ENCODE peak calls at places on chromosomes 2 and 18, in eight cellular contexts. One of them, this sample, is unnamed.
A peak's percentile ranks its signal among the peaks of the same experiment; 100 is the strongest.

GRCh38 chr2:152447897-152448296 is 112.9 kb downstream of the FMNL2 start:
- DNase-seq in germinal center: no peak
- DNase-seq in frontal cortex: no peak
- DNase-seq in HTR-8/SVneo: no peak
- DNase-seq in KBM-7: no peak
- DNase-seq in SHP77 treated with DMSO at 0.1 percent for 48 hours: no peak
- DNase-seq in NCI-H1930: no peak
- DNase-seq in activated effector memory CD4-positive, alpha-beta T cell treated with anti-CD3 and anti-CD28 coated beads, Interleukin-2, amount 50 U/mL, for 16 hours: no peak
- DNase-seq in this sample: no peak

GRCh38 chr2:224379210-224379609 is 22.7 kb downstream of the FAM124B start:
- DNase-seq in germinal center: no peak
- DNase-seq in KBM-7: no peak
- DNase-seq in activated effector memory CD4-positive, alpha-beta T cell treated with anti-CD3 and anti-CD28 coated beads, Interleukin-2, amount 50 U/mL, for 16 hours: no peak
- DNase-seq in frontal cortex: no peak
- DNase-seq in HTR-8/SVneo: no peak
- DNase-seq in SHP77 treated with DMSO at 0.1 percent for 48 hours: no peak
- DNase-seq in NCI-H1930: no peak
- DNase-seq in this sample: no peak

GRCh38 chr18:28159055-28159454 is 17.9 kb downstream of the CDH2 start:
- DNase-seq in frontal cortex: no peak
- DNase-seq in HTR-8/SVneo: no peak
- DNase-seq in KBM-7: no peak
- DNase-seq in germinal center: no peak
- DNase-seq in SHP77 treated with DMSO at 0.1 percent for 48 hours: no peak
- DNase-seq in NCI-H1930: no peak
- DNase-seq in activated effector memory CD4-positive, alpha-beta T cell treated with anti-CD3 and anti-CD28 coated beads, Interleukin-2, amount 50 U/mL, for 16 hours: no peak
- DNase-seq in this sample: no peak

GRCh38 chr2:119220720-119221301 is 2.8 kb upstream of the STEAP3 start:
- DNase-seq in HTR-8/SVneo: no peak
- DNase-seq in activated effector memory CD4-positive, alpha-beta T cell treated with anti-CD3 and anti-CD28 coated beads, Interleukin-2, amount 50 U/mL, for 16 hours: no peak
- DNase-seq in frontal cortex: no peak
- DNase-seq in NCI-H1930: no peak
- DNase-seq in KBM-7: no peak
- DNase-seq in SHP77 treated with DMSO at 0.1 percent for 48 hours: no peak
- DNase-seq in germinal center: no peak
- DNase-seq in this sample: no peak

GRCh38 chr2:232981356-232981755 is 31.7 kb downstream of the NGEF start:
- DNase-seq in activated effector memory CD4-positive, alpha-beta T cell treated with anti-CD3 and anti-CD28 coated beads, Interleukin-2, amount 50 U/mL, for 16 hours: no peak
- DNase-seq in SHP77 treated with DMSO at 0.1 percent for 48 hours: no peak
- DNase-seq in KBM-7: no peak
- DNase-seq in germinal center: no peak
- DNase-seq in frontal cortex: no peak
- DNase-seq in NCI-H1930: no peak
- DNase-seq in HTR-8/SVneo: no peak
- DNase-seq in this sample: no peak

GRCh38 chr2:85503611-85504433 is 35.1 kb upstream of the MAT2A start:
- DNase-seq in HTR-8/SVneo: no peak
- DNase-seq in activated effector memory CD4-positive, alpha-beta T cell treated with anti-CD3 and anti-CD28 coated beads, Interleukin-2, amount 50 U/mL, for 16 hours: no peak
- DNase-seq in SHP77 treated with DMSO at 0.1 percent for 48 hours: no peak
- DNase-seq in frontal cortex: no peak
- DNase-seq in germinal center: no peak
- DNase-seq in KBM-7: no peak
- DNase-seq in NCI-H1930: no peak
- DNase-seq in this sample: no peak

GRCh38 chr18:68121308-68121707 is 593.6 kb downstream of the TMX3 start:
- DNase-seq in SHP77 treated with DMSO at 0.1 percent for 48 hours: no peak
- DNase-seq in NCI-H1930: no peak
- DNase-seq in frontal cortex: no peak
- DNase-seq in KBM-7: no peak
- DNase-seq in HTR-8/SVneo: no peak
- DNase-seq in germinal center: no peak
- DNase-seq in activated effector memory CD4-positive, alpha-beta T cell treated with anti-CD3 and anti-CD28 coated beads, Interleukin-2, amount 50 U/mL, for 16 hours: no peak
- DNase-seq in this sample: no peak

GRCh38 chr2:52956766-52957165 is 810.8 kb upstream of the CHAC2 start:
- DNase-seq in HTR-8/SVneo: no peak
- DNase-seq in germinal center: no peak
- DNase-seq in SHP77 treated with DMSO at 0.1 percent for 48 hours: no peak
- DNase-seq in KBM-7: no peak
- DNase-seq in activated effector memory CD4-positive, alpha-beta T cell treated with anti-CD3 and anti-CD28 coated beads, Interleukin-2, amount 50 U/mL, for 16 hours: no peak
- DNase-seq in frontal cortex: no peak
- DNase-seq in NCI-H1930: no peak
- DNase-seq in this sample: no peak

GRCh38 chr2:203623616-203624015 is 82.8 kb upstream of the CD28 start:
- DNase-seq in HTR-8/SVneo: peak; percentile 14
- DNase-seq in frontal cortex: no peak
- DNase-seq in KBM-7: no peak
- DNase-seq in activated effector memory CD4-positive, alpha-beta T cell treated with anti-CD3 and anti-CD28 coated beads, Interleukin-2, amount 50 U/mL, for 16 hours: no peak
- DNase-seq in NCI-H1930: no peak
- DNase-seq in SHP77 treated with DMSO at 0.1 percent for 48 hours: no peak
- DNase-seq in germinal center: no peak
- DNase-seq in this sample: no peak

GRCh38 chr2:201084863-201085262 is 13.1 kb downstream of the NDUFB3 start:
- DNase-seq in SHP77 treated with DMSO at 0.1 percent for 48 hours: no peak
- DNase-seq in frontal cortex: no peak
- DNase-seq in activated effector memory CD4-positive, alpha-beta T cell treated with anti-CD3 and anti-CD28 coated beads, Interleukin-2, amount 50 U/mL, for 16 hours: no peak
- DNase-seq in germinal center: no peak
- DNase-seq in HTR-8/SVneo: no peak
- DNase-seq in NCI-H1930: no peak
- DNase-seq in KBM-7: no peak
- DNase-seq in this sample: no peak

GRCh38 chr2:23380562-23381065 is 4.4 kb upstream of the KLHL29 start:
- DNase-seq in germinal center: peak; percentile 48
- DNase-seq in SHP77 treated with DMSO at 0.1 percent for 48 hours: no peak
- DNase-seq in KBM-7: peak; percentile 19
- DNase-seq in activated effector memory CD4-positive, alpha-beta T cell treated with anti-CD3 and anti-CD28 coated beads, Interleukin-2, amount 50 U/mL, for 16 hours: peak; percentile 69
- DNase-seq in HTR-8/SVneo: peak; percentile 60
- DNase-seq in frontal cortex: no peak
- DNase-seq in NCI-H1930: no peak
- DNase-seq in this sample: no peak